ENCODE peak calls at places on chromosomes 1 and 21, in six cellular contexts. One of them, this sample, is unnamed.

GRCh38 chr1:194167956-194168355 is 981.5 kb upstream of the B3GALT2 start:
- DNase-seq in HepG2: no peak
- DNase-seq in GM12891: no peak
- DNase-seq in K562: no peak
- DNase-seq in H1: no peak
- DNase-seq in GM12878: no peak
- DNase-seq in this sample: no peak

GRCh38 chr1:109133815-109134214 is 19.9 kb downstream of the ELAPOR1 start:
- DNase-seq in HepG2: no peak
- DNase-seq in GM12891: no peak
- DNase-seq in K562: no peak
- DNase-seq in H1: no peak
- DNase-seq in GM12878: no peak
- DNase-seq in this sample: no peak

GRCh38 chr1:187383366-187383765 is 554.6 kb downstream of the PLA2G4A start:
- DNase-seq in HepG2: peak; percentile 7
- DNase-seq in GM12891: no peak
- DNase-seq in K562: no peak
- DNase-seq in H1: no peak
- DNase-seq in GM12878: no peak
- DNase-seq in this sample: no peak

GRCh38 chr1:203252678-203253077 is 23.2 kb upstream of the CHIT1 start:
- DNase-seq in HepG2: no peak
- DNase-seq in GM12891: no peak
- DNase-seq in K562: no peak
- DNase-seq in H1: no peak
- DNase-seq in GM12878: no peak
- DNase-seq in this sample: no peak

GRCh38 chr1:21899972-21900371 is 37.1 kb downstream of the HSPG2 start:
- DNase-seq in HepG2: no peak
- DNase-seq in GM12891: no peak
- DNase-seq in K562: no peak
- DNase-seq in H1: no peak
- DNase-seq in GM12878: no peak
- DNase-seq in this sample: no peak

GRCh38 chr1:162003825-162004205 is 19.9 kb downstream of the OLFML2B start:
- DNase-seq in HepG2: no peak
- DNase-seq in GM12891: no peak
- DNase-seq in K562: no peak
- DNase-seq in H1: no peak
- DNase-seq in GM12878: no peak
- DNase-seq in this sample: no peak

GRCh38 chr1:182617734-182618288 is 13.6 kb upstream of the RGS16 start:
- DNase-seq in HepG2: no peak
- DNase-seq in GM12891: no peak
- DNase-seq in K562: no peak
- DNase-seq in H1: no peak
- DNase-seq in GM12878: no peak
- DNase-seq in this sample: no peak

GRCh38 chr1:202656057-202656456 is 54.2 kb downstream of the SYT2 start:
- DNase-seq in HepG2: peak; percentile 22
- DNase-seq in GM12891: no peak
- DNase-seq in K562: peak; percentile 54
- DNase-seq in H1: peak; percentile 59
- DNase-seq in GM12878: no peak
- DNase-seq in this sample: no peak

GRCh38 chr1:162087118-162087517 is 17.6 kb downstream of the NOS1AP start:
- DNase-seq in HepG2: no peak
- DNase-seq in GM12891: no peak
- DNase-seq in K562: no peak
- DNase-seq in H1: no peak
- DNase-seq in GM12878: no peak
- DNase-seq in this sample: no peak

GRCh38 chr1:113538225-113538624 is 147.9 kb downstream of the MAGI3 start:
- DNase-seq in HepG2: no peak
- DNase-seq in GM12891: no peak
- DNase-seq in K562: no peak
- DNase-seq in H1: no peak
- DNase-seq in GM12878: no peak
- DNase-seq in this sample: no peak

GRCh38 chr1:216330262-216330661 is 93.0 kb downstream of the USH2A start:
- DNase-seq in HepG2: no peak
- DNase-seq in GM12891: no peak
- DNase-seq in K562: no peak
- DNase-seq in H1: no peak
- DNase-seq in GM12878: no peak
- DNase-seq in this sample: no peak

GRCh38 chr1:175482072-175482451 is 261.3 kb downstream of the TNR start:
- DNase-seq in HepG2: no peak
- DNase-seq in GM12891: no peak
- DNase-seq in K562: no peak
- DNase-seq in H1: no peak
- DNase-seq in GM12878: no peak
- DNase-seq in this sample: no peak

GRCh38 chr1:39613250-39613649 is 26.2 kb downstream of the HEYL start:
- DNase-seq in HepG2: no peak
- DNase-seq in GM12891: no peak
- DNase-seq in K562: no peak
- DNase-seq in H1: no peak
- DNase-seq in GM12878: no peak
- DNase-seq in this sample: no peak

GRCh38 chr1:45443580-45444446 is 47.1 kb downstream of the TESK2 start:
- DNase-seq in HepG2: no peak
- DNase-seq in GM12891: no peak
- DNase-seq in K562: peak; percentile 25
- DNase-seq in H1: no peak
- DNase-seq in GM12878: no peak
- DNase-seq in this sample: no peak

GRCh38 chr21:34021726-34022125 is 51.7 kb upstream of the MRPS6 start:
- DNase-seq in HepG2: no peak
- DNase-seq in GM12891: no peak
- DNase-seq in K562: no peak
- DNase-seq in H1: no peak
- DNase-seq in GM12878: no peak
- DNase-seq in this sample: no peak

GRCh38 chr1:89833183-89834077 is 12.6 kb downstream of the LRRC8D start:
- DNase-seq in HepG2: peak; percentile 54
- DNase-seq in GM12891: no peak
- DNase-seq in K562: no peak
- DNase-seq in H1: no peak
- DNase-seq in GM12878: no peak
- DNase-seq in this sample: no peak

GRCh38 chr1:94925561-94926364 is 1.1 kb downstream of the CNN3 start:
- DNase-seq in HepG2: peak; percentile 89
- DNase-seq in GM12891: peak; percentile 10
- DNase-seq in K562: no peak
- DNase-seq in H1: peak; percentile 86
- DNase-seq in GM12878: peak; percentile 5
- DNase-seq in this sample: peak; percentile 11

GRCh38 chr1:66916320-66916719 is 8.3 kb downstream of the DNAI4 start:
- DNase-seq in HepG2: peak; percentile 35
- DNase-seq in GM12891: no peak
- DNase-seq in K562: peak; percentile 81
- DNase-seq in H1: no peak
- DNase-seq in GM12878: no peak
- DNase-seq in this sample: no peak

GRCh38 chr1:164495915-164496314 is 63.1 kb upstream of the PBX1 start:
- DNase-seq in HepG2: no peak
- DNase-seq in GM12891: no peak
- DNase-seq in K562: no peak
- DNase-seq in H1: no peak
- DNase-seq in GM12878: no peak
- DNase-seq in this sample: no peak

GRCh38 chr1:153805042-153805745 is 30.0 kb downstream of the SLC27A3 start:
- DNase-seq in HepG2: no peak
- DNase-seq in GM12891: peak; percentile 85
- DNase-seq in K562: peak; percentile 77
- DNase-seq in H1: no peak
- DNase-seq in GM12878: peak; percentile 98
- DNase-seq in this sample: peak; percentile 79
- TF ChIP-seq TAF1 in HepG2: no peak
- TF ChIP-seq TAF1 in GM12891: peak; percentile 35
- TF ChIP-seq TAF1 in K562: no peak
- TF ChIP-seq TAF1 in H1: no peak
- TF ChIP-seq TAF1 in GM12878: peak; percentile 50
- TF ChIP-seq TAF1 in this sample: no peak

DNA sequence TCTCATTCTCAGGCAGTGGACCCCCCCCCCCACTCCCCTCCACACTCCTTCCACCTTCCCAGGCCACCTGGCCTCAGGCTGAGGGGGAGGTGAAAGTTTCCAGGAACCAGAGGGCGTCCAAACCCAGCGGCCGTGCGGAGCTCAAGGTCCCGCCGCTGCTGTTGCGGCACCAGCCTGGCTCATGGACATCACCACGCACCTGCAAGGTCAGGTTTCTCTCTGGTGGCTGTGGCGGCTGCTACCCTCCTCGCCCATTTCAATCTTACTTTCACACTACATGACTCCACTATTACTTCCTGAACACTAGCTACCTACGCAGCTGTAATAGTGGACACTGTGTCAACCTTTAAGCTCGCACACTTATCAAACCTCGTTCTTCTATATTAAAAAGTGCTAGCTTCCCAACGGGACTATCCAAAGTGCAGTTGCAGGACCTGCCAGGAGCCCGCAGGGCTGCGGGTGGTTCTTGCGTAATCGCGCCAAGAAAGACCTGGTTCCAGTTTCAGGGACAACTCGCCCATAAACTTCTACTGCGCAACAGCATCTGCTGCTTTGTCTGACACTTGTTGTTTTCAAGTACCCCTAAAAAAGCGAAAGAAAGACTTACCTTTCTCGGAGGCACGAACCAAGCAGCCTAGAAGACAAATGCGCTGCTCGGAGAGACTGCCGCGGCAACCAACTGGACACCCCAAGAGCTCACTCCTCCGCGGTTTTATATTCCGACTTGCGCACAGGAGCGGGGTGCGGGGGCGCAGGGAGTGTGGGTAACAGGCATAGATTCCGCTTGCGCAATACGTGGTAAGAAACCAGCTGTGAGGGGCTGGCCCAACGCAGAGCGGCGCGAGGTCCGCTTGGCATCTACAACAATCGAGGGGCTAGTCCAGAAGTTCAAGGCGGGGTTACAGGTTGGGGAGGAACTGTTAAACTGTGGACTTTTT is at the start of gene DIRAS3:
- DNase-seq in HepG2: no peak
- DNase-seq in GM12891: no peak
- DNase-seq in K562: peak; percentile 12
- DNase-seq in H1: no peak
- DNase-seq in GM12878: no peak
- DNase-seq in this sample: no peak
- TF ChIP-seq POLR2A in HepG2: no peak
- TF ChIP-seq POLR2A in GM12891: no peak
- TF ChIP-seq POLR2A in K562: no peak
- TF ChIP-seq POLR2A in H1: no peak
- TF ChIP-seq POLR2A in GM12878: no peak
- TF ChIP-seq POLR2A in this sample: no peak

GRCh38 chr21:45154511-45155508 is 80.4 kb downstream of the ADARB1 start:
- DNase-seq in HepG2: no peak
- DNase-seq in GM12891: no peak
- DNase-seq in K562: peak; percentile 22
- DNase-seq in H1: peak; percentile 46
- DNase-seq in GM12878: no peak
- DNase-seq in this sample: no peak

GRCh38 chr21:45151484-45152115 is 77.2 kb downstream of the ADARB1 start:
- DNase-seq in HepG2: no peak
- DNase-seq in GM12891: no peak
- DNase-seq in K562: no peak
- DNase-seq in H1: peak; percentile 41
- DNase-seq in GM12878: no peak
- DNase-seq in this sample: no peak

GRCh38 chr21:45153358-45154318 is 79.3 kb downstream of the ADARB1 start:
- DNase-seq in HepG2: no peak
- DNase-seq in GM12891: no peak
- DNase-seq in K562: no peak
- DNase-seq in H1: peak; percentile 23
- DNase-seq in GM12878: no peak
- DNase-seq in this sample: no peak

GRCh38 chr21:45150630-45151265 is 76.4 kb downstream of the ADARB1 start:
- DNase-seq in HepG2: no peak
- DNase-seq in GM12891: no peak
- DNase-seq in K562: peak; percentile 47
- DNase-seq in H1: peak; percentile 36
- DNase-seq in GM12878: no peak
- DNase-seq in this sample: no peak

DNA sequence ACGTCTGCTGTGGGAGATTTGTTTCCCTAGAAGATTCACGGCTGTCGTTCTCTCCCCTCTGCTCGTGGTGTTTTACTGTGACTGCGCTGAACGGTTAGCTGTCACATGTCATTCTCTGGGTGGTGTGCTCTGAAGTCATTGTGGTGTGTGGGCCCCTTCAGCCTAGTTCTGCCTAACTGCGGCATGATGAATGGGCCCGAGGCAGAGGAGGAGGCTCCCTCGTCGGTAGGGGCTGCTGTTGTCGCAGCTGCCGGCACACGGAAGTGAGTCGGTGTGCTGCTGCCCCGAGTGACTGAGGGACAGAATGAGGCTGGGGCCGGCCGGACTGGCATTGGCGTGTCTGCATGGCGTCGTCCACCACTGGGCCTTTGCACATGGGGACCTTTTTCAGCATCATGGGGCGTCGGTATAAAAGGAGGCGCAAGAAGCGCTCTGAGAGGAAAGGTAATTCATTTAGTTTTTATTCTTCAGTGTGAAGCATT is 77.9 kb downstream of the ADARB1 start:
- DNase-seq in HepG2: no peak
- DNase-seq in GM12891: peak; percentile 60
- DNase-seq in K562: peak; percentile 92
- DNase-seq in H1: peak; percentile 58
- DNase-seq in GM12878: no peak
- DNase-seq in this sample: peak; percentile 44
- TF ChIP-seq POLR2AphosphoS5 in HepG2: no peak
- TF ChIP-seq POLR2AphosphoS5 in GM12891: no peak
- TF ChIP-seq POLR2AphosphoS5 in K562: peak; percentile 33
- TF ChIP-seq POLR2AphosphoS5 in H1: no peak
- TF ChIP-seq POLR2AphosphoS5 in GM12878: no peak
- TF ChIP-seq POLR2AphosphoS5 in this sample: no peak

GRCh38 chr1:114764689-114765088 is 6.9 kb upstream of the CSDE1 start:
- DNase-seq in HepG2: no peak
- DNase-seq in GM12891: no peak
- DNase-seq in K562: peak; percentile 21
- DNase-seq in H1: no peak
- DNase-seq in GM12878: no peak
- DNase-seq in this sample: no peak
- TF ChIP-seq TAF1 in HepG2: no peak
- TF ChIP-seq TAF1 in GM12891: no peak
- TF ChIP-seq TAF1 in K562: no peak
- TF ChIP-seq TAF1 in H1: no peak
- TF ChIP-seq TAF1 in GM12878: no peak
- TF ChIP-seq TAF1 in this sample: no peak

This sample was measured in GM12892.